ENCODE peak calls at places on chromosome 12, in eight cellular contexts. One of them, this sample, is unnamed.

GRCh38 chr12:13234045-13234641 is 37.6 kb downstream of the EMP1 start:
- DNase-seq in GM13977: peak; percentile 30
- DNase-seq in fibroblast of mammary gland: peak; percentile 76
- DNase-seq in A549: peak; percentile 73
- DNase-seq in activated T-helper 1 cell treated with Interleukin-2 at 50 U/mL for 16 hours: no peak
- DNase-seq in COR-L47: no peak
- DNase-seq in GM19239: no peak
- DNase-seq in KG1: no peak
- DNase-seq in this sample: no peak

GRCh38 chr12:130044991-130045621 is 117.2 kb upstream of the FZD10 start:
- DNase-seq in COR-L47: no peak
- DNase-seq in fibroblast of mammary gland: no peak
- DNase-seq in GM13977: no peak
- DNase-seq in A549: no peak
- DNase-seq in KG1: no peak
- DNase-seq in activated T-helper 1 cell treated with Interleukin-2 at 50 U/mL for 16 hours: no peak
- DNase-seq in GM19239: no peak
- DNase-seq in this sample: no peak

GRCh38 chr12:122161682-122162081 is 12.3 kb downstream of the IL31 start:
- DNase-seq in COR-L47: no peak
- DNase-seq in GM13977: no peak
- DNase-seq in activated T-helper 1 cell treated with Interleukin-2 at 50 U/mL for 16 hours: no peak
- DNase-seq in A549: no peak
- DNase-seq in fibroblast of mammary gland: no peak
- DNase-seq in GM19239: no peak
- DNase-seq in KG1: no peak
- DNase-seq in this sample: no peak

GRCh38 chr12:39368096-39368495 is 74.8 kb downstream of the KIF21A start:
- DNase-seq in KG1: no peak
- DNase-seq in fibroblast of mammary gland: peak; percentile 38
- DNase-seq in GM19239: no peak
- DNase-seq in activated T-helper 1 cell treated with Interleukin-2 at 50 U/mL for 16 hours: no peak
- DNase-seq in A549: no peak
- DNase-seq in GM13977: no peak
- DNase-seq in COR-L47: no peak
- DNase-seq in this sample: no peak

GRCh38 chr12:110005319-110005973 is 6.2 kb downstream of the ANKRD13A start:
- DNase-seq in GM19239: no peak
- DNase-seq in KG1: no peak
- DNase-seq in A549: no peak
- DNase-seq in fibroblast of mammary gland: no peak
- DNase-seq in activated T-helper 1 cell treated with Interleukin-2 at 50 U/mL for 16 hours: no peak
- DNase-seq in COR-L47: no peak
- DNase-seq in GM13977: no peak
- DNase-seq in this sample: no peak

GRCh38 chr12:22105542-22105941 is 59.5 kb downstream of the CMAS start:
- DNase-seq in activated T-helper 1 cell treated with Interleukin-2 at 50 U/mL for 16 hours: no peak
- DNase-seq in GM19239: no peak
- DNase-seq in KG1: no peak
- DNase-seq in COR-L47: no peak
- DNase-seq in GM13977: no peak
- DNase-seq in A549: no peak
- DNase-seq in fibroblast of mammary gland: peak; percentile 20
- DNase-seq in this sample: no peak

GRCh38 chr12:130846386-130846785 is 7.3 kb upstream of the STX2 start:
- DNase-seq in fibroblast of mammary gland: peak; percentile 87
- DNase-seq in activated T-helper 1 cell treated with Interleukin-2 at 50 U/mL for 16 hours: no peak
- DNase-seq in GM13977: no peak
- DNase-seq in KG1: no peak
- DNase-seq in GM19239: no peak
- DNase-seq in COR-L47: no peak
- DNase-seq in A549: no peak
- DNase-seq in this sample: no peak

GRCh38 chr12:92074889-92075288 is 70.8 kb downstream of the BTG1 start:
- DNase-seq in COR-L47: no peak
- DNase-seq in GM13977: no peak
- DNase-seq in fibroblast of mammary gland: no peak
- DNase-seq in GM19239: no peak
- DNase-seq in activated T-helper 1 cell treated with Interleukin-2 at 50 U/mL for 16 hours: no peak
- DNase-seq in KG1: no peak
- DNase-seq in A549: no peak
- DNase-seq in this sample: no peak

GRCh38 chr12:29516431-29516875 is 19.0 kb upstream of the OVCH1 start:
- DNase-seq in COR-L47: no peak
- DNase-seq in activated T-helper 1 cell treated with Interleukin-2 at 50 U/mL for 16 hours: no peak
- DNase-seq in GM19239: no peak
- DNase-seq in A549: no peak
- DNase-seq in fibroblast of mammary gland: peak; percentile 52
- DNase-seq in KG1: no peak
- DNase-seq in GM13977: no peak
- DNase-seq in this sample: no peak

GRCh38 chr12:96198970-96199369 is 4.8 kb downstream of the ELK3 start:
- DNase-seq in GM19239: no peak
- DNase-seq in GM13977: no peak
- DNase-seq in KG1: no peak
- DNase-seq in activated T-helper 1 cell treated with Interleukin-2 at 50 U/mL for 16 hours: no peak
- DNase-seq in A549: no peak
- DNase-seq in COR-L47: no peak
- DNase-seq in fibroblast of mammary gland: peak; percentile 96
- DNase-seq in this sample: no peak

GRCh38 chr12:92094751-92095161 is 50.9 kb downstream of the BTG1 start:
- DNase-seq in GM19239: no peak
- DNase-seq in fibroblast of mammary gland: peak; percentile 41
- DNase-seq in activated T-helper 1 cell treated with Interleukin-2 at 50 U/mL for 16 hours: no peak
- DNase-seq in A549: no peak
- DNase-seq in KG1: no peak
- DNase-seq in GM13977: no peak
- DNase-seq in COR-L47: no peak
- DNase-seq in this sample: no peak

GRCh38 chr12:123897221-123897620 is 75.4 kb downstream of the CCDC92 start:
- DNase-seq in activated T-helper 1 cell treated with Interleukin-2 at 50 U/mL for 16 hours: no peak
- DNase-seq in GM19239: no peak
- DNase-seq in KG1: no peak
- DNase-seq in COR-L47: no peak
- DNase-seq in A549: no peak
- DNase-seq in fibroblast of mammary gland: peak; percentile 80
- DNase-seq in GM13977: no peak
- DNase-seq in this sample: no peak

GRCh38 chr12:118288174-118288573 is 84.5 kb downstream of the TAOK3 start:
- DNase-seq in COR-L47: no peak
- DNase-seq in KG1: no peak
- DNase-seq in GM13977: no peak
- DNase-seq in activated T-helper 1 cell treated with Interleukin-2 at 50 U/mL for 16 hours: no peak
- DNase-seq in GM19239: no peak
- DNase-seq in A549: no peak
- DNase-seq in fibroblast of mammary gland: no peak
- DNase-seq in this sample: no peak

This sample was measured in GM12864.